ENCODE peak calls at places on chromosome 18, in seven cellular contexts. M is HT-29; Z is psoas muscle; L is non-pigmented ciliary epithelial cell; N is CD4-positive, alpha-beta T cell; E is ELR; G is NCI-H510A treated with DMSO at 0.1 percent for 48 hours. Y is an unnamed sample.

GRCh38 chr18:36469471-36469870 is 172.0 kb downstream of the FHOD3 start:
- DNase-seq in Z (no peak), N (no peak), M (no peak), G (peak; percentile 71), E (no peak), L (no peak), Y (no peak)

GRCh38 chr18:21073180-21073579 is 38.4 kb downstream of the ROCK1 start:
- DNase-seq in E (no peak), L (no peak), G (no peak), Z (no peak), N (no peak), M (no peak), Y (no peak)

GRCh38 chr18:74714796-74715195 is 117.1 kb downstream of the ZNF407 start:
- DNase-seq in Z (no peak), E (no peak), M (no peak), N (no peak), G (no peak), L (no peak), Y (no peak)

GRCh38 chr18:474416-474815 is 26.1 kb downstream of the COLEC12 start:
- DNase-seq in N (no peak), Z (no peak), G (no peak), M (no peak), L (no peak), E (no peak), Y (no peak)

GRCh38 chr18:3216987-3217386 is 2.8 kb downstream of the MYOM1 start:
- DNase-seq in G (no peak), L (no peak), Z (no peak), N (no peak), M (no peak), E (no peak), Y (no peak)

GRCh38 chr18:7300971-7301553 is 70.2 kb downstream of the LRRC30 start:
- DNase-seq in Z (no peak), L (no peak), G (peak; percentile 19), E (no peak), M (no peak), N (no peak), Y (no peak)

GRCh38 chr18:2570772-2571199 is 519 bp downstream of the METTL4 start:
- DNase-seq in L (peak; percentile 15), E (peak; percentile 72), G (peak; percentile 49), Z (peak; percentile 71), M (peak; percentile 88), N (peak; percentile 62), Y (peak; percentile 53)

GRCh38 chr18:71443726-71444480 is 1100.2 kb downstream of the CBLN2 start:
- DNase-seq in N (no peak), M (no peak), Z (no peak), E (no peak), G (no peak), L (peak; percentile 62), Y (no peak)

GRCh38 chr18:36085195-36085594 is 17.8 kb upstream of the RPRD1A start:
- DNase-seq in E (no peak), Z (no peak), M (no peak), L (no peak), G (no peak), N (no peak), Y (no peak)

GRCh38 chr18:44651453-44651852 is 29.2 kb upstream of the SETBP1 start:
- DNase-seq in M (no peak), G (no peak), Z (no peak), L (peak; percentile 46), N (no peak), E (peak; percentile 54), Y (no peak)